ENCODE peak calls at places on chromosomes 16 and 17, in eight cellular contexts. B is IMR-90, L is esophagus squamous epithelium, A is heart left ventricle, E is tibial nerve, W is right lobe of liver, O is transverse colon, U is Peyer's patch. H is an unnamed sample.

GRCh38 chr17:47704116-47704515 is 10.2 kb downstream of the TBKBP1 start:
- DNase-seq in B (no peak), L (no peak), A (no peak), E (no peak), W (no peak), O (peak; percentile 29), U (peak; percentile 69), H (no peak)

GRCh38 chr16:11310997-11311561 is 29.9 kb upstream of the PRM1 start:
- DNase-seq in B (no peak), L (no peak), A (no peak), E (no peak), W (no peak), O (no peak), U (peak; percentile 76), H (no peak)

GRCh38 chr17:79090503-79091372 is 16.1 kb downstream of the ENGASE start:
- DNase-seq in B (no peak), L (no peak), A (no peak), E (no peak), W (no peak), O (no peak), U (no peak), H (no peak)

GRCh38 chr17:70906808-70907207 is 737.5 kb downstream of the KCNJ2 start:
- DNase-seq in B (peak; percentile 62), L (no peak), A (no peak), E (no peak), W (no peak), O (no peak), U (no peak), H (no peak)

GRCh38 chr17:82838386-82839063 is 1.3 kb downstream of the ZNF750 start:
- DNase-seq in B (peak; percentile 17), L (no peak), A (peak; percentile 57), E (peak; percentile 19), W (peak; percentile 87), O (peak; percentile 85), U (no peak), H (no peak)

GRCh38 chr17:13557077-13557476 is 44.7 kb downstream of the HS3ST3A1 start:
- DNase-seq in B (peak; percentile 85), L (no peak), A (no peak), E (no peak), W (no peak), O (no peak), U (no peak), H (no peak)

GRCh38 chr16:49382916-49383315 is 9.3 kb downstream of the C16orf78 start:
- DNase-seq in B (no peak), L (no peak), A (no peak), E (no peak), W (no peak), O (peak; percentile 21), U (no peak), H (no peak)

GRCh38 chr16:66653581-66654350 is 42.8 kb downstream of the CMTM4 start:
- DNase-seq in B (no peak), L (no peak), A (no peak), E (no peak), W (no peak), O (no peak), U (no peak), H (no peak)

GRCh38 chr17:30926516-30926915 is 4.8 kb downstream of the ADAP2 start:
- DNase-seq in B (peak; percentile 20), L (no peak), A (no peak), E (no peak), W (no peak), O (no peak), U (no peak), H (no peak)

GRCh38 chr17:19755821-19756510 is 7.9 kb upstream of the ALDH3A1 start:
- DNase-seq in B (no peak), L (no peak), A (no peak), E (no peak), W (no peak), O (no peak), U (no peak), H (no peak)

GRCh38 chr17:41329279-41329925 is 13.9 kb upstream of the KRTAP17-1 start:
- DNase-seq in B (peak; percentile 56), L (no peak), A (peak; percentile 44), E (peak; percentile 18), W (no peak), O (peak; percentile 56), U (no peak), H (no peak)

GRCh38 chr17:72421128-72422092 is 300.6 kb downstream of the SOX9 start:
- DNase-seq in B (peak; percentile 98), L (no peak), A (peak; percentile 30), E (no peak), W (no peak), O (peak; percentile 78), U (no peak), H (no peak)

GRCh38 chr16:57480127-57480753 is 6.1 kb downstream of the DOK4 start:
- DNase-seq in B (peak; percentile 13), L (no peak), A (peak; percentile 78), E (no peak), W (peak; percentile 93), O (peak; percentile 90), U (no peak), H (no peak)

DNA sequence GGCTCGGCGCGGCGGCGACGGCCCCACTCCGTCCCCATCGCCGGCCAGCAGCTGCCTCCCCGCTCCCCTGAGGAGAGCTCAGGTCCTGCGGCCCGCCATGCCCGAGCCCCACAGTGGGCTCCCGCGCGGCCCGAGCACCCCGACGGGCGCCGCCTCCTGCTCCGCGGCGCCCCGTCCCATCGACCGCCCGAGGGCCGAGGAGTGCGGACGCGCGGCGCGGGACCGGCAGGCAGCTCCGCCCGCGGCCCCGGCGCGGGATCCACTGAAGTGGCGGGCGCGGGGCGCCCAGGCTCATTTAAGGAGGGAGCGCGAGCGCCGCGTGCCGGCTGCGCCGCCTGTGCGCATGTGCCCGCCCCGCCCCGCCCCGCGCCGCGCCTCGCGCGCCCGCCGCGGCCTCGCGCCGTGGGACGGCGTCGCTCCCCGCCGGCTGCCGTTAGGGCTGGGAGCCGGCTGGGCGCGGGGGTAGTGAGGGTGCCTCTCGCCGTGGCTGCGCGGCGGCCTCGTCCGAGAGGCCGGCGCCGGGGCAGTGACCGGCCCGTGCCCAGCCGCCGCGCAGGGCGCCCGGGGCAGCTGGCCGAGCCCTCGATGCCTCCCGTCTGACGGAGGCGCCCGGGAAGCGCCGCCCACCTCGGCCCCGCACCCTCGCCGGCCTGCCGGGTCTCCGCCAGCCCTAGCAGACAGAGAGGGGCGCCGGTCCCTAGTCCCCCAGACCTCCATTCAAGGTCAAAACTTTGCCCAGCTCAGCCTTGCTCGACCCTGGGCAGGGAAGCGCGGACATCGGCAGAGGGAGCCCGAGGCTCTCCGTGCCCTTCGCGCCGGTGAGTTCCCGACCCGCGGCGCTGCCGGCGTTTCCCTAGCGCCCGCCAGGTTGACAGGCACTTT is at the start of gene NETO2:
- DNase-seq in B (peak; percentile 56), L (no peak), A (peak; percentile 59), E (no peak), W (peak; percentile 75), O (peak; percentile 66), U (peak; percentile 50), H (no peak)
- TF ChIP-seq POLR2A in B (peak; percentile 71), L (peak; percentile 56), A (no peak), E (peak; percentile 37), W (peak; percentile 32), O (no peak), U (no peak), H (no peak)

DNA sequence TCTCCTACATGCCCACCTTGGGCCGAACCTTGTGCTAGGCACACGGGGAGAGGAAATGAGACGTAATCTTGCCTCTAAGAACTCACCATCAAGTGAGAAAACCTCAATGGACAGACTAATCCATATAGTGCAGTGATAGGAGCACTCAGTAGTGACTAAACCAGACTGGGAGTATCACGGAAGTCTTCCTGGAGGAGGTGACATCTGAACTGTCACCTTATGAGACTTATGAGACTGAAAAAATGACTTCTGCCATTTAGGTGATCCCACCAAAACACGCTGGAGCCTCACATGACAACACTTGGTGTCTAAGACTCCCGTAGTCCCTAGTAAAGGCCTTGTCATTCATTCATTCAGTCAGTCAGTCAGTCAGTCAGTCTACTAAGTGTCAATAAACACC is 27.3 kb upstream of the MRTFB start:
- DNase-seq in B (no peak), L (no peak), A (no peak), E (no peak), W (no peak), O (no peak), U (no peak), H (no peak)
- H3K4me3 ChIP-seq in B (no peak overlapping the region), L (no peak overlapping the region), A (no peak overlapping the region), E (no peak overlapping the region), W (no peak overlapping the region), O (no peak overlapping the region), U (no peak overlapping the region), H (no peak overlapping the region)

GRCh38 chr16:53090591-53091507 is 36.1 kb downstream of the CHD9 start:
- DNase-seq in B (peak; percentile 98), L (peak; percentile 52), A (peak; percentile 95), E (peak; percentile 97), W (peak; percentile 90), O (peak; percentile 88), U (peak; percentile 76), H (peak; percentile 98)
- TF ChIP-seq POLR2A in B (no peak), L (no peak), A (no peak), E (no peak), W (peak; percentile 14), O (no peak), U (no peak), H (no peak)

GRCh38 chr16:17466876-17467275 is 3.9 kb downstream of the XYLT1 start:
- DNase-seq in B (no peak), L (no peak), A (no peak), E (no peak), W (no peak), O (no peak), U (no peak), H (peak; percentile 42)

GRCh38 chr16:17469011-17469741 is 1.6 kb downstream of the XYLT1 start:
- DNase-seq in B (peak; percentile 80), L (no peak), A (no peak), E (no peak), W (no peak), O (peak; percentile 20), U (no peak), H (no peak)

GRCh38 chr16:17469742-17470001 is 1.1 kb downstream of the XYLT1 start:
- DNase-seq in B (no peak), L (no peak), A (no peak), E (no peak), W (no peak), O (no peak), U (no peak), H (no peak)

GRCh38 chr16:17468611-17469010 is 2.1 kb downstream of the XYLT1 start:
- DNase-seq in B (no peak), L (no peak), A (no peak), E (no peak), W (no peak), O (no peak), U (no peak), H (peak; percentile 78)

GRCh38 chr16:17467923-17468540 is 2.7 kb downstream of the XYLT1 start:
- DNase-seq in B (peak; percentile 69), L (no peak), A (peak; percentile 72), E (peak; percentile 83), W (peak; percentile 64), O (peak; percentile 80), U (peak; percentile 73), H (peak; percentile 90)
- H3K4me3 ChIP-seq in B (no peak overlapping the region), L (peak overlapping the region; percentile 75), A (peak overlapping the region; percentile 55), E (no peak overlapping the region), W (no peak overlapping the region), O (peak overlapping the region; percentile 73), U (peak overlapping the region; percentile 87), H (no peak overlapping the region)

DNA sequence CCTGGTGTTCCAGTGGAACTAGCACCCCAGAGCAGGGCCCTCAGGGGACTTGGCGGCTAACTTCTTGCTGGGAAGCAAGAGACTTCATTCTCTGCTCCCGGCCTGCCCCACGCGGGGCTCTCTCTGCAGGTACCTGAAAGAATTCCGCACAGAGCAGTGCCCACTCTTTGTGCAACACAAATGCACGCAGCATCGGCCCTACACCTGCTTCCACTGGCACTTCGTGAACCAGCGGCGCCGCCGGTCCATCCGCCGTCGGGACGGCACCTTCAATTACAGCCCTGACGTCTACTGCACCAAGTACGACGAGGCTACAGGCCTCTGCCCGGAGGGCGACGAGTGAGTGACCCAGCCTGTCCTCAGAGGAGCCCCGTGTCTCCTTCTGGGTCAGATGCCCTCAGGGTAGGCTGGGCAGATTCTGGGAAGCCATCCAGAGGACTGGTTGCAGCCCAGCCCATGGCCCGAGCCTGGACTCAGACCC is 25.1 kb downstream of the UNK start:
- DNase-seq in B (no peak), L (no peak), A (peak; percentile 62), E (no peak), W (peak; percentile 67), O (no peak), U (no peak), H (no peak)
- TF ChIP-seq POLR2A in B (no peak), L (no peak), A (no peak), E (no peak), W (no peak), O (no peak), U (no peak), H (no peak)